ENCODE peak calls at places on chromosomes 3 and 15, in five cellular contexts. T, E, O, H and A are unnamed samples.

GRCh38 chr3:15646924-15647511 is 45.5 kb downstream of the BTD start:
- DNase-seq in T (peak; percentile 96), O (no peak), E (peak; percentile 98), H (no peak), A (no peak)

GRCh38 chr15:27847775-27848710 is 251.1 kb downstream of the OCA2 start:
- DNase-seq in H (no peak), O (no peak), E (no peak), T (no peak), A (no peak)

GRCh38 chr3:63960048-63960711 is 48.0 kb upstream of the SCAANT1 start:
- DNase-seq in T (peak; percentile 76), E (peak; percentile 68), H (no peak), O (no peak), A (no peak)

GRCh38 chr15:58331903-58332675 is 99.7 kb upstream of the LIPC start:
- DNase-seq in H (peak; percentile 94), E (peak; percentile 95), T (peak; percentile 99), O (peak; percentile 89), A (peak; percentile 89)

GRCh38 chr3:193830791-193831191 is 237.8 kb downstream of the OPA1 start:
- DNase-seq in H (no peak), O (no peak), T (no peak), E (no peak), A (no peak)

GRCh38 chr3:45123030-45123429 is 23.1 kb downstream of the CDCP1 start:
- DNase-seq in H (no peak), T (peak; percentile 75), E (peak; percentile 88), O (no peak), A (no peak)

GRCh38 chr3:59535791-59536221 is 486.0 kb upstream of the CFAP20DC start:
- DNase-seq in E (no peak), O (no peak), T (no peak), H (no peak), A (no peak)

GRCh38 chr3:190132376-190132775 is 11.7 kb upstream of the P3H2 start:
- DNase-seq in H (no peak), T (no peak), E (no peak), O (no peak), A (no peak)

GRCh38 chr3:56930706-56931105 is 129.0 kb upstream of the ARHGEF3 start:
- DNase-seq in O (no peak), T (no peak), E (no peak), H (peak; percentile 25), A (no peak)

GRCh38 chr15:70494861-70495571 is 268.3 kb downstream of the UACA start:
- DNase-seq in E (peak; percentile 85), H (peak; percentile 65), O (no peak), T (peak; percentile 59), A (no peak)

GRCh38 chr3:36380171-36381031 is at the start of gene STAC:
- DNase-seq in O (no peak), E (peak; percentile 62), T (peak; percentile 66), H (peak; percentile 21), A (no peak)

GRCh38 chr15:50141856-50142255 is 22.8 kb upstream of the ATP8B4 start:
- DNase-seq in O (no peak), T (no peak), E (no peak), H (no peak), A (no peak)

GRCh38 chr3:62621171-62621570 is 247.8 kb upstream of the FEZF2 start:
- DNase-seq in T (no peak), E (no peak), H (no peak), O (no peak), A (no peak)

GRCh38 chr3:13346481-13347389 is 73.4 kb downstream of the NUP210 start:
- DNase-seq in E (no peak), H (peak; percentile 76), O (peak; percentile 94), T (no peak), A (peak; percentile 62)

GRCh38 chr15:96422153-96422552 is 91.7 kb downstream of the NR2F2 start:
- DNase-seq in T (no peak), H (no peak), E (no peak), O (no peak), A (no peak)

GRCh38 chr3:16721494-16721893 is 116.3 kb upstream of the DAZL start:
- DNase-seq in O (no peak), T (no peak), E (no peak), H (no peak), A (no peak)

GRCh38 chr3:186281172-186281571 is 80.9 kb downstream of the DGKG start:
- DNase-seq in O (no peak), H (no peak), T (no peak), E (no peak), A (no peak)

GRCh38 chr15:36449084-36449661 is 130.3 kb upstream of the CDIN1 start:
- DNase-seq in T (no peak), E (no peak), O (no peak), H (no peak), A (no peak)

GRCh38 chr15:25052191-25052999 is 97.6 kb downstream of the SNRPN start:
- DNase-seq in H (no peak), E (no peak), T (no peak), O (no peak), A (no peak)

GRCh38 chr15:90340345-90340744 is 11.7 kb upstream of the ZNF774 start:
- DNase-seq in E (no peak), H (no peak), T (no peak), O (peak; percentile 19), A (no peak)

GRCh38 chr15:90364251-90364650 is 12.2 kb downstream of the ZNF774 start:
- DNase-seq in O (no peak), E (peak; percentile 74), T (peak; percentile 23), H (no peak), A (no peak)

GRCh38 chr3:127151992-127152391 is 40.9 kb upstream of the PRR23E start:
- DNase-seq in H (no peak), E (no peak), O (no peak), T (no peak), A (no peak)